ENCODE peak calls at places on chromosomes 7 and 10, in eight cellular contexts. Z, P, U, R, E, C, L and G are unnamed samples.

GRCh38 chr10:15879663-15880062 is 19.4 kb upstream of the MINDY3 start:
- DNase-seq in Z (no peak), P (no peak), U (no peak), R (no peak), E (no peak), C (no peak), L (no peak), G (no peak)

GRCh38 chr7:79293655-79294142 is 159.8 kb downstream of the MAGI2 start:
- DNase-seq in Z (no peak), P (peak), U (no peak), R (no peak), E (peak), C (no peak), L (no peak), G (no peak)

GRCh38 chr7:21276471-21277035 is 151.3 kb upstream of the SP4 start:
- DNase-seq in Z (no peak), P (no peak), U (no peak), R (no peak), E (no peak), C (no peak), L (no peak), G (no peak)

GRCh38 chr7:101238226-101239182 is 902 bp upstream of the CLDN15 start:
- DNase-seq in Z (no peak), P (no peak), U (no peak), R (no peak), E (no peak), C (no peak), L (peak), G (peak)

GRCh38 chr7:13894956-13895355 is 94.5 kb downstream of the ETV1 start:
- DNase-seq in Z (no peak), P (no peak), U (no peak), R (no peak), E (no peak), C (no peak), L (no peak), G (no peak)

GRCh38 chr7:120272261-120272895 is 597 bp upstream of the KCND2 start:
- DNase-seq in Z (peak), P (no peak), U (no peak), R (no peak), E (no peak), C (no peak), L (peak), G (no peak)

GRCh38 chr7:83739527-83739926 is 90.6 kb upstream of the SEMA3E start:
- DNase-seq in Z (no peak), P (no peak), U (no peak), R (no peak), E (no peak), C (no peak), L (no peak), G (no peak)

GRCh38 chr10:79058899-79059771 is 9.6 kb upstream of the ZMIZ1 start:
- DNase-seq in Z (peak), P (peak), U (peak), R (peak), E (peak), C (peak), L (peak), G (no peak)

GRCh38 chr10:6300106-6300783 is 97.5 kb downstream of the PFKFB3 start:
- DNase-seq in Z (no peak), P (peak), U (no peak), R (no peak), E (no peak), C (no peak), L (no peak), G (peak)

GRCh38 chr7:115910541-115911164 is 119.9 kb downstream of the TFEC start:
- DNase-seq in Z (peak), P (no peak), U (no peak), R (no peak), E (no peak), C (no peak), L (peak), G (no peak)

GRCh38 chr7:158842486-158842885 is 13.2 kb upstream of the ESYT2 start:
- DNase-seq in Z (no peak), P (no peak), U (no peak), R (no peak), E (no peak), C (no peak), L (no peak), G (no peak)

GRCh38 chr7:47574473-47575328 is 7.2 kb downstream of the TNS3 start:
- DNase-seq in Z (no peak), P (peak), U (no peak), R (no peak), E (peak), C (peak), L (no peak), G (no peak)

GRCh38 chr10:133278577-133279265 is 2.1 kb upstream of the ADAM8 start:
- DNase-seq in Z (peak), P (peak), U (peak), R (no peak), E (peak), C (no peak), L (no peak), G (peak)

GRCh38 chr7:6290345-6290744 is 17.9 kb upstream of the CYTH3 start:
- DNase-seq in Z (peak), P (no peak), U (peak), R (no peak), E (no peak), C (peak), L (no peak), G (no peak)

GRCh38 chr7:97128736-97129135 is 11.2 kb downstream of the SDHAF3 start:
- DNase-seq in Z (no peak), P (no peak), U (no peak), R (no peak), E (no peak), C (no peak), L (no peak), G (no peak)

GRCh38 chr10:17412323-17412722 is 42.1 kb downstream of the ST8SIA6 start:
- DNase-seq in Z (peak), P (no peak), U (no peak), R (no peak), E (no peak), C (no peak), L (no peak), G (no peak)

DNA sequence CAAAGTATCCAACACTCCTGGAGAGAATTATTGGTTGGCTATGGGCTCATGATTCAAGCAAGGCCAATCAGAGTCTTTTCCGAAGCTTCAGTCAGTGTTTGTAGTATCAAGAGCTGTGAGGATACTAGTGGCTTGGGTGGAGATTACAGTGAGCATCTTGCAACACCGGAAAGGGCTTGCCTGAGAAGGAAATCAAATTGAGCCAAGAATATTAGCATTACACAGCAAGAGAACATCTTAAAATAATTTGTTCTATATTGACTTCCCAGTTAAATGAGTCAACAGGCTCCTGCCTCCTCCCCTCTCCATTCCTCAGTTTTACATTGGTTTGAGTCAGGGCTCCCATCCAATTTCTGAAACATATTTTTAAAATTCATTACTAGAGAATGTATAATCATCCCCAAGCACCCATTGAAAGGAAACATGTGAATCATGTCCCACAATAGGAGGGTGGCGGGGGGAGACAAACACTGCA is 127.4 kb downstream of the ELAPOR2 start:
- DNase-seq in Z (no peak), P (no peak), U (no peak), R (no peak), E (no peak), C (no peak), L (no peak), G (peak)
- TF ChIP-seq POLR2AphosphoS5 in Z (no peak), P (no peak), U (no peak), R (no peak), E (peak), C (no peak), L (peak), G (no peak)

GRCh38 chr7:66075590-66076458 is at the start of gene ASL:
- DNase-seq in Z (peak), P (peak), U (peak), R (peak), E (peak), C (peak), L (peak), G (peak)
- TF ChIP-seq POLR2AphosphoS5 in Z (peak), P (peak), U (peak), R (peak), E (peak), C (peak), L (peak), G (peak)

GRCh38 chr10:110944997-110945396 is 25.6 kb downstream of the SHOC2 start:
- DNase-seq in Z (no peak), P (no peak), U (no peak), R (no peak), E (no peak), C (no peak), L (no peak), G (no peak)

GRCh38 chr10:110936757-110937156 is 17.4 kb downstream of the SHOC2 start:
- DNase-seq in Z (no peak), P (no peak), U (no peak), R (no peak), E (no peak), C (no peak), L (no peak), G (no peak)

GRCh38 chr10:110939419-110939818 is 20.0 kb downstream of the SHOC2 start:
- DNase-seq in Z (no peak), P (no peak), U (no peak), R (no peak), E (no peak), C (no peak), L (no peak), G (no peak)
- TF ChIP-seq POLR2AphosphoS5 in Z (no peak), P (no peak), U (no peak), R (no peak), E (no peak), C (no peak), L (no peak), G (no peak)

GRCh38 chr10:88943778-88944177 is 8.8 kb downstream of the ACTA2 start:
- DNase-seq in Z (no peak), P (no peak), U (no peak), R (no peak), E (no peak), C (no peak), L (no peak), G (no peak)
- TF ChIP-seq POLR2AphosphoS5 in Z (no peak), P (no peak), U (peak), R (peak), E (no peak), C (no peak), L (peak), G (no peak)

GRCh38 chr7:38102486-38102885 is 75.6 kb upstream of the STARD3NL start:
- DNase-seq in Z (no peak), P (no peak), U (no peak), R (no peak), E (no peak), C (no peak), L (no peak), G (no peak)

GRCh38 chr7:38105874-38106483 is 72.1 kb upstream of the STARD3NL start:
- DNase-seq in Z (peak), P (no peak), U (no peak), R (no peak), E (no peak), C (no peak), L (peak), G (no peak)

GRCh38 chr7:38112075-38112474 is 66.0 kb upstream of the STARD3NL start:
- DNase-seq in Z (no peak), P (no peak), U (no peak), R (no peak), E (no peak), C (no peak), L (no peak), G (no peak)

GRCh38 chr7:38107486-38107893 is 70.6 kb upstream of the STARD3NL start:
- DNase-seq in Z (peak), P (peak), U (peak), R (peak), E (peak), C (no peak), L (peak), G (peak)
- TF ChIP-seq POLR2AphosphoS5 in Z (no peak), P (no peak), U (no peak), R (no peak), E (no peak), C (no peak), L (no peak), G (no peak)